ENCODE peak calls at places on chromosomes 2 and 18, in ten cellular contexts. N is ascending aorta; P is neural crest cell; K is NCI-H1417; U is EH; V is A549; Q is fibroblast of pulmonary artery; T is stimulated activated CD8-positive, alpha-beta memory T cell treated with anti-CD3 and anti-CD28 coated beads, Interleukin-7, amount 100 ng/mL, for 1 hour; B is iris pigment epithelial cell; Z is T-cell. I is an unnamed sample.

GRCh38 chr2:208713066-208713465 is 306.5 kb downstream of the PTH2R start:
- DNase-seq in Z (no peak), B (no peak), K (peak; percentile 26), N (no peak), P (no peak), U (no peak), V (no peak), T (no peak), Q (no peak), I (no peak)

GRCh38 chr2:88603146-88603545 is 24.1 kb downstream of the EIF2AK3 start:
- DNase-seq in Z (no peak), U (peak; percentile 71), P (no peak), Q (peak; percentile 61), B (peak; percentile 35), N (no peak), K (no peak), T (no peak), V (no peak), I (no peak)

GRCh38 chr2:65402339-65402738 is 30.1 kb downstream of the SPRED2 start:
- DNase-seq in V (no peak), B (no peak), N (no peak), Q (no peak), P (no peak), Z (no peak), K (no peak), U (no peak), T (no peak), I (no peak)

GRCh38 chr18:32469190-32469611 is 1.5 kb downstream of the GAREM1 start:
- DNase-seq in K (peak; percentile 53), B (peak; percentile 14), Q (peak; percentile 50), Z (no peak), N (peak; percentile 74), T (no peak), U (no peak), V (peak; percentile 42), P (no peak), I (no peak)

GRCh38 chr2:100606332-100606731 is 43.5 kb downstream of the PDCL3 start:
- DNase-seq in Z (no peak), N (no peak), K (no peak), Q (no peak), B (no peak), T (no peak), U (no peak), P (no peak), V (no peak), I (no peak)

GRCh38 chr18:23871410-23871809 is 143.1 kb upstream of the TTC39C start:
- DNase-seq in B (no peak), T (peak; percentile 45), K (peak; percentile 41), P (no peak), V (peak; percentile 7), Z (peak; percentile 79), Q (peak; percentile 53), U (no peak), N (no peak), I (peak; percentile 68)

GRCh38 chr2:177193240-177193639 is 19.4 kb upstream of the HNRNPA3 start:
- DNase-seq in Z (no peak), B (no peak), T (no peak), U (no peak), P (no peak), N (no peak), Q (no peak), V (no peak), K (no peak), I (no peak)

GRCh38 chr2:86035883-86036789 is 69.5 kb downstream of the POLR1A start:
- DNase-seq in V (no peak), B (peak; percentile 90), Z (peak; percentile 75), N (peak; percentile 83), P (peak; percentile 35), K (peak; percentile 75), Q (peak; percentile 90), U (peak; percentile 86), T (no peak), I (peak; percentile 76)

GRCh38 chr2:79876430-79876829 is 363.6 kb downstream of the CTNNA2 start:
- DNase-seq in T (no peak), N (no peak), K (no peak), U (peak; percentile 27), P (no peak), Z (no peak), V (peak; percentile 38), Q (no peak), B (peak; percentile 4), I (no peak)

GRCh38 chr2:144183744-144184143 is 336.2 kb downstream of the ZEB2 start:
- DNase-seq in B (peak; percentile 82), Z (peak; percentile 56), V (no peak), N (no peak), K (no peak), U (peak; percentile 84), P (no peak), T (peak; percentile 31), Q (no peak), I (peak; percentile 82)

GRCh38 chr2:65366595-65367125 is 65.7 kb downstream of the SPRED2 start:
- DNase-seq in B (peak; percentile 99), P (no peak), T (no peak), V (peak; percentile 93), K (peak; percentile 62), N (peak; percentile 70), Q (peak; percentile 96), U (peak; percentile 97), Z (no peak), I (peak; percentile 7)

GRCh38 chr2:65016789-65017188 is 27.6 kb downstream of the SLC1A4 start:
- DNase-seq in K (no peak), B (no peak), N (no peak), T (no peak), U (no peak), Q (no peak), Z (no peak), V (no peak), P (no peak), I (no peak)

GRCh38 chr2:74502720-74503505 is 3.5 kb upstream of the LBX2 start:
- DNase-seq in T (peak; percentile 22), Q (peak; percentile 89), P (peak; percentile 37), N (peak; percentile 89), B (peak; percentile 88), V (peak; percentile 73), Z (no peak), U (peak; percentile 83), K (no peak), I (peak; percentile 57)

GRCh38 chr2:189379287-189379630 is 62.0 kb upstream of the WDR75 start:
- DNase-seq in Q (peak; percentile 55), T (no peak), Z (no peak), V (peak; percentile 27), K (no peak), B (peak; percentile 59), U (peak; percentile 93), P (no peak), N (no peak), I (no peak)

GRCh38 chr2:189276277-189276676 is 96.7 kb upstream of the COL5A2 start:
- DNase-seq in N (no peak), P (no peak), U (peak; percentile 94), K (no peak), B (peak; percentile 96), V (peak; percentile 89), T (no peak), Q (peak; percentile 96), Z (no peak), I (no peak)

GRCh38 chr2:184654945-184655344 is 56.6 kb downstream of the ZNF804A start:
- DNase-seq in K (no peak), U (peak; percentile 1), Q (peak; percentile 72), V (no peak), P (no peak), Z (no peak), B (peak; percentile 92), N (no peak), T (no peak), I (no peak)

GRCh38 chr2:154963509-154963908 is 265.0 kb downstream of the KCNJ3 start:
- DNase-seq in U (no peak), T (no peak), Z (no peak), K (no peak), B (no peak), Q (no peak), N (no peak), V (no peak), P (no peak), I (no peak)

GRCh38 chr18:26734760-26735159 is 130.7 kb downstream of the AQP4 start:
- DNase-seq in Q (no peak), K (no peak), N (no peak), B (no peak), U (no peak), P (no peak), Z (no peak), T (no peak), V (no peak), I (no peak)

GRCh38 chr2:205682239-205683021 is at the start of gene NRP2:
- DNase-seq in U (peak; percentile 91), T (no peak), V (peak; percentile 86), K (peak; percentile 83), N (peak; percentile 89), B (peak; percentile 94), Q (peak; percentile 88), Z (peak; percentile 30), P (peak; percentile 77), I (no peak)

GRCh38 chr2:85524567-85524923 is 14.4 kb upstream of the MAT2A start:
- DNase-seq in T (no peak), V (no peak), P (no peak), K (no peak), Z (no peak), N (no peak), B (no peak), U (no peak), Q (no peak), I (no peak)

GRCh38 chr2:238963164-238963969 is 115.5 kb downstream of the TWIST2 start:
- DNase-seq in T (no peak), Z (no peak), Q (peak; percentile 50), V (no peak), P (no peak), U (peak; percentile 87), B (peak; percentile 37), K (no peak), N (no peak), I (no peak)

GRCh38 chr2:163730556-163730955 is 5.3 kb downstream of the FIGN start:
- DNase-seq in P (no peak), Z (no peak), T (no peak), K (no peak), V (no peak), U (no peak), Q (no peak), B (no peak), N (no peak), I (no peak)

GRCh38 chr2:14288016-14288415 is 344.5 kb upstream of the LRATD1 start:
- DNase-seq in B (no peak), Q (no peak), U (no peak), T (no peak), P (no peak), Z (no peak), V (peak; percentile 7), N (no peak), K (peak; percentile 67), I (no peak)

GRCh38 chr18:46322941-46323340 is 218.8 kb downstream of the HAUS1 start:
- DNase-seq in Z (no peak), B (no peak), Q (no peak), V (no peak), N (no peak), K (no peak), U (no peak), P (no peak), T (no peak), I (no peak)

GRCh38 chr18:48766487-48766886 is 184.3 kb downstream of the SMAD7 start:
- DNase-seq in T (no peak), K (no peak), Q (no peak), B (no peak), V (no peak), Z (no peak), P (no peak), N (no peak), U (no peak), I (no peak)

GRCh38 chr2:240640939-240641338 is 15.7 kb downstream of the GPR35 start:
- DNase-seq in U (peak; percentile 9), Q (peak; percentile 21), K (peak; percentile 8), T (no peak), N (peak; percentile 61), B (peak; percentile 44), V (peak; percentile 70), P (peak; percentile 60), Z (peak; percentile 9), I (peak; percentile 34)

GRCh38 chr2:36512705-36513104 is 85.3 kb downstream of the FEZ2 start:
- DNase-seq in T (no peak), U (peak; percentile 68), Q (no peak), B (no peak), V (no peak), K (no peak), Z (no peak), P (no peak), N (no peak), I (no peak)

GRCh38 chr2:67389286-67389685 is 7.8 kb upstream of the ETAA1 start:
- DNase-seq in N (no peak), K (no peak), Q (peak; percentile 78), B (peak; percentile 80), V (no peak), T (no peak), U (peak; percentile 88), Z (no peak), P (no peak), I (no peak)